ENCODE peak calls at places on chromosomes 2 and 18, in nine cellular contexts. One of them, this sample, is unnamed. For H3K36me3, the result is how much of the 10 kb centered on the place peaks cover.

GRCh38 chr2:238652771-238653157 is 195.1 kb upstream of the TWIST2 start:
- DNase-seq in WERI-Rb-1: no peak
- DNase-seq in kidney: no peak
- DNase-seq in CD8-positive, alpha-beta T cell: no peak
- DNase-seq in iPS DF 6.9: no peak
- DNase-seq in left ventricle myocardium inferior: no peak
- DNase-seq in fibroblast of lung: no peak
- DNase-seq in IMR-90: no peak
- DNase-seq in GM23338: no peak
- DNase-seq in this sample: no peak

GRCh38 chr2:140916410-140916809 is 1214.4 kb downstream of the LRP1B start:
- DNase-seq in WERI-Rb-1: no peak
- DNase-seq in kidney: no peak
- DNase-seq in CD8-positive, alpha-beta T cell: no peak
- DNase-seq in iPS DF 6.9: no peak
- DNase-seq in left ventricle myocardium inferior: no peak
- DNase-seq in fibroblast of lung: no peak
- DNase-seq in IMR-90: no peak
- DNase-seq in GM23338: no peak
- DNase-seq in this sample: no peak

GRCh38 chr2:221225752-221226151 is 346.4 kb downstream of the EPHA4 start:
- DNase-seq in WERI-Rb-1: no peak
- DNase-seq in kidney: no peak
- DNase-seq in CD8-positive, alpha-beta T cell: no peak
- DNase-seq in iPS DF 6.9: no peak
- DNase-seq in left ventricle myocardium inferior: no peak
- DNase-seq in fibroblast of lung: no peak
- DNase-seq in IMR-90: no peak
- DNase-seq in GM23338: no peak
- DNase-seq in this sample: no peak

GRCh38 chr2:69694894-69695849 is 46.8 kb upstream of the ANXA4 start:
- DNase-seq in WERI-Rb-1: no peak
- DNase-seq in kidney: no peak
- DNase-seq in CD8-positive, alpha-beta T cell: no peak
- DNase-seq in iPS DF 6.9: no peak
- DNase-seq in left ventricle myocardium inferior: no peak
- DNase-seq in fibroblast of lung: peak
- DNase-seq in IMR-90: peak
- DNase-seq in GM23338: no peak
- DNase-seq in this sample: peak

GRCh38 chr2:50492452-50492851 is 539.5 kb downstream of the NRXN1 start:
- DNase-seq in WERI-Rb-1: peak
- DNase-seq in kidney: no peak
- DNase-seq in CD8-positive, alpha-beta T cell: no peak
- DNase-seq in iPS DF 6.9: no peak
- DNase-seq in left ventricle myocardium inferior: no peak
- DNase-seq in fibroblast of lung: peak
- DNase-seq in IMR-90: peak
- DNase-seq in GM23338: peak
- DNase-seq in this sample: peak

GRCh38 chr2:113061241-113061640 is 2.2 kb downstream of the IL36RN start:
- DNase-seq in WERI-Rb-1: no peak
- DNase-seq in kidney: no peak
- DNase-seq in CD8-positive, alpha-beta T cell: no peak
- DNase-seq in iPS DF 6.9: no peak
- DNase-seq in left ventricle myocardium inferior: no peak
- DNase-seq in fibroblast of lung: no peak
- DNase-seq in IMR-90: no peak
- DNase-seq in GM23338: no peak
- DNase-seq in this sample: no peak

GRCh38 chr2:151808258-151809072 is 19.8 kb downstream of the ARL5A start:
- DNase-seq in WERI-Rb-1: no peak
- DNase-seq in kidney: no peak
- DNase-seq in CD8-positive, alpha-beta T cell: no peak
- DNase-seq in iPS DF 6.9: no peak
- DNase-seq in left ventricle myocardium inferior: no peak
- DNase-seq in fibroblast of lung: peak
- DNase-seq in IMR-90: peak
- DNase-seq in GM23338: peak
- DNase-seq in this sample: no peak

GRCh38 chr2:24491626-24492282 is 700 bp downstream of the NCOA1 start:
- DNase-seq in WERI-Rb-1: peak
- DNase-seq in kidney: peak
- DNase-seq in CD8-positive, alpha-beta T cell: peak
- DNase-seq in iPS DF 6.9: no peak
- DNase-seq in left ventricle myocardium inferior: peak
- DNase-seq in fibroblast of lung: peak
- DNase-seq in IMR-90: no peak
- DNase-seq in GM23338: peak
- DNase-seq in this sample: peak

GRCh38 chr2:10305715-10306114 is 3.0 kb downstream of the HPCAL1 start:
- DNase-seq in WERI-Rb-1: peak
- DNase-seq in kidney: no peak
- DNase-seq in CD8-positive, alpha-beta T cell: peak
- DNase-seq in iPS DF 6.9: no peak
- DNase-seq in left ventricle myocardium inferior: no peak
- DNase-seq in fibroblast of lung: no peak
- DNase-seq in IMR-90: no peak
- DNase-seq in GM23338: peak
- DNase-seq in this sample: no peak

GRCh38 chr18:5268874-5269273 is 26.7 kb downstream of the ZBTB14 start:
- DNase-seq in WERI-Rb-1: no peak
- DNase-seq in kidney: no peak
- DNase-seq in CD8-positive, alpha-beta T cell: no peak
- DNase-seq in iPS DF 6.9: no peak
- DNase-seq in left ventricle myocardium inferior: no peak
- DNase-seq in fibroblast of lung: no peak
- DNase-seq in IMR-90: no peak
- DNase-seq in GM23338: no peak
- DNase-seq in this sample: no peak

GRCh38 chr2:107374261-107374660 is 452.4 kb upstream of the RGPD4 start:
- DNase-seq in WERI-Rb-1: no peak
- DNase-seq in kidney: no peak
- DNase-seq in CD8-positive, alpha-beta T cell: no peak
- DNase-seq in iPS DF 6.9: no peak
- DNase-seq in left ventricle myocardium inferior: no peak
- DNase-seq in fibroblast of lung: no peak
- DNase-seq in IMR-90: no peak
- DNase-seq in GM23338: no peak
- DNase-seq in this sample: no peak

GRCh38 chr2:142952793-142953192 is 75.3 kb downstream of the KYNU start:
- DNase-seq in WERI-Rb-1: no peak
- DNase-seq in kidney: no peak
- DNase-seq in CD8-positive, alpha-beta T cell: no peak
- DNase-seq in iPS DF 6.9: no peak
- DNase-seq in left ventricle myocardium inferior: no peak
- DNase-seq in fibroblast of lung: no peak
- DNase-seq in IMR-90: no peak
- DNase-seq in GM23338: no peak
- DNase-seq in this sample: no peak

GRCh38 chr2:112480540-112481049 is 1.4 kb upstream of the TTL start:
- DNase-seq in WERI-Rb-1: peak
- DNase-seq in kidney: no peak
- DNase-seq in CD8-positive, alpha-beta T cell: no peak
- DNase-seq in iPS DF 6.9: no peak
- DNase-seq in left ventricle myocardium inferior: no peak
- DNase-seq in fibroblast of lung: no peak
- DNase-seq in IMR-90: no peak
- DNase-seq in GM23338: peak
- DNase-seq in this sample: peak

GRCh38 chr2:47174731-47175361 is 19.7 kb upstream of the STPG4 start:
- DNase-seq in WERI-Rb-1: no peak
- DNase-seq in kidney: no peak
- DNase-seq in CD8-positive, alpha-beta T cell: no peak
- DNase-seq in iPS DF 6.9: no peak
- DNase-seq in left ventricle myocardium inferior: no peak
- DNase-seq in fibroblast of lung: peak
- DNase-seq in IMR-90: peak
- DNase-seq in GM23338: peak
- DNase-seq in this sample: peak

GRCh38 chr18:49090901-49091300 is 140.1 kb upstream of the SMAD7 start:
- DNase-seq in WERI-Rb-1: no peak
- DNase-seq in kidney: no peak
- DNase-seq in CD8-positive, alpha-beta T cell: no peak
- DNase-seq in iPS DF 6.9: no peak
- DNase-seq in left ventricle myocardium inferior: no peak
- DNase-seq in fibroblast of lung: no peak
- DNase-seq in IMR-90: no peak
- DNase-seq in GM23338: no peak
- DNase-seq in this sample: no peak

DNA sequence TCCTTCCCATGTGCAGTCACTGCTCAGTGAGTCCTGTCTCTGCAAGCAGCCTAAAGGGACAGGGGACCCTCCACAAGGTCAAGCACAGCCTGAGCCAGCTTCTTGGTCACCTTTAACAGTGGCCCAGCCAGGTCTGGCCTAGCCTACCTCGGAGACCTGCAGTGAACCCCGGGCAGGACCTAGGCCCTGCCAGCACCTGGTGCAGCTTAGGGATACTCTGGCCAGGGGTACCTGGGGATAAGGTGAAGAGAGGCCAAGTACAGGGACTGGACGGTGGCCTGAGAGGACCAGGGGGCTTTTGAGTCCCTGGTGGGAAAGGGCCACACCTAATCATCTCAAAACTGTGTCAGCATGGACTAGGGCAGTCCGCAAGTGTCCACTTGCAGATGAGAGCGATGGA is 67.8 kb downstream of the EMX1 start:
- DNase-seq in WERI-Rb-1: no peak
- DNase-seq in kidney: peak
- DNase-seq in CD8-positive, alpha-beta T cell: no peak
- DNase-seq in iPS DF 6.9: no peak
- DNase-seq in left ventricle myocardium inferior: no peak
- DNase-seq in fibroblast of lung: no peak
- DNase-seq in IMR-90: no peak
- DNase-seq in GM23338: no peak
- DNase-seq in this sample: no peak
- H3K27ac ChIP-seq in WERI-Rb-1: no peak
- H3K27ac ChIP-seq in kidney: peak
- H3K27ac ChIP-seq in CD8-positive, alpha-beta T cell: no peak
- H3K27ac ChIP-seq in iPS DF 6.9: no peak
- H3K27ac ChIP-seq in left ventricle myocardium inferior: peak
- H3K27ac ChIP-seq in fibroblast of lung: no peak
- H3K27ac ChIP-seq in IMR-90: no peak
- H3K27ac ChIP-seq in GM23338: no peak
- H3K27ac ChIP-seq in this sample: no peak

GRCh38 chr2:74385396-74385795 is 5.3 kb upstream of the DCTN1 start:
- DNase-seq in WERI-Rb-1: no peak
- DNase-seq in kidney: no peak
- DNase-seq in CD8-positive, alpha-beta T cell: no peak
- DNase-seq in iPS DF 6.9: no peak
- DNase-seq in left ventricle myocardium inferior: no peak
- DNase-seq in fibroblast of lung: no peak
- DNase-seq in IMR-90: no peak
- DNase-seq in GM23338: peak
- DNase-seq in this sample: no peak

GRCh38 chr2:74379851-74380789 is at the start of gene DCTN1:
- DNase-seq in WERI-Rb-1: peak
- DNase-seq in kidney: peak
- DNase-seq in CD8-positive, alpha-beta T cell: no peak
- DNase-seq in iPS DF 6.9: no peak
- DNase-seq in left ventricle myocardium inferior: peak
- DNase-seq in fibroblast of lung: peak
- DNase-seq in IMR-90: peak
- DNase-seq in GM23338: peak
- DNase-seq in this sample: peak

GRCh38 chr2:74384051-74384450 is 3.9 kb upstream of the DCTN1 start:
- DNase-seq in WERI-Rb-1: no peak
- DNase-seq in kidney: no peak
- DNase-seq in CD8-positive, alpha-beta T cell: no peak
- DNase-seq in iPS DF 6.9: no peak
- DNase-seq in left ventricle myocardium inferior: no peak
- DNase-seq in fibroblast of lung: no peak
- DNase-seq in IMR-90: peak
- DNase-seq in GM23338: no peak
- DNase-seq in this sample: no peak

GRCh38 chr2:74381751-74382150 is 1.6 kb upstream of the DCTN1 start:
- DNase-seq in WERI-Rb-1: no peak
- DNase-seq in kidney: no peak
- DNase-seq in CD8-positive, alpha-beta T cell: no peak
- DNase-seq in iPS DF 6.9: no peak
- DNase-seq in left ventricle myocardium inferior: no peak
- DNase-seq in fibroblast of lung: no peak
- DNase-seq in IMR-90: no peak
- DNase-seq in GM23338: no peak
- DNase-seq in this sample: no peak

DNA sequence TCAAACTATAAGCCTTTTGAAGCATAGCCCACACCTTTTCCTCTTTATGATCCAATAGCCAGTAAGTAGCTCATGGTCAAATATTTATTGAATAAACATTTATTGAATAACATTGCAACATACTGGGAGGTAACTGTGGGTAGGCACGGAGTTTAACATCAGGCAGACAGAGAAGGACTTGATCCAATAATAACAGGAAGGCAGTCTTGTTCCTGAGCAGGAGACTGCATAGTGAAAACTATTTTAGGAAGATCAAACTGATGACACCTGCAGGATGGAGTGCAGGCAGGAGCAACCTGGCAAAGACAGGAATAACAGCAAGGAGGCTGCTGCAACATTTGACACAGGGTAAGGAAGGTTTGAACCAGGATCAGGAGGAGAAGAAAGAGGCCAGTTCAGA is 3.1 kb upstream of the DCTN1 start:
- DNase-seq in WERI-Rb-1: no peak
- DNase-seq in kidney: no peak
- DNase-seq in CD8-positive, alpha-beta T cell: no peak
- DNase-seq in iPS DF 6.9: no peak
- DNase-seq in left ventricle myocardium inferior: no peak
- DNase-seq in fibroblast of lung: peak
- DNase-seq in IMR-90: peak
- DNase-seq in GM23338: no peak
- DNase-seq in this sample: no peak
- H3K36me3 ChIP-seq in WERI-Rb-1: under half
- H3K36me3 ChIP-seq in kidney: under half
- H3K36me3 ChIP-seq in CD8-positive, alpha-beta T cell: under half
- H3K36me3 ChIP-seq in iPS DF 6.9: under half
- H3K36me3 ChIP-seq in left ventricle myocardium inferior: under half
- H3K36me3 ChIP-seq in fibroblast of lung: under half
- H3K36me3 ChIP-seq in IMR-90: under half
- H3K36me3 ChIP-seq in GM23338: under half
- H3K36me3 ChIP-seq in this sample: under half

GRCh38 chr2:64403426-64403825 is 50.5 kb upstream of the LGALSL start:
- DNase-seq in WERI-Rb-1: no peak
- DNase-seq in kidney: no peak
- DNase-seq in CD8-positive, alpha-beta T cell: no peak
- DNase-seq in iPS DF 6.9: no peak
- DNase-seq in left ventricle myocardium inferior: no peak
- DNase-seq in fibroblast of lung: no peak
- DNase-seq in IMR-90: no peak
- DNase-seq in GM23338: no peak
- DNase-seq in this sample: no peak
- H3K27ac ChIP-seq in WERI-Rb-1: no peak
- H3K27ac ChIP-seq in kidney: peak
- H3K27ac ChIP-seq in CD8-positive, alpha-beta T cell: no peak
- H3K27ac ChIP-seq in iPS DF 6.9: peak
- H3K27ac ChIP-seq in left ventricle myocardium inferior: peak
- H3K27ac ChIP-seq in fibroblast of lung: no peak
- H3K27ac ChIP-seq in IMR-90: no peak
- H3K27ac ChIP-seq in GM23338: peak
- H3K27ac ChIP-seq in this sample: peak

GRCh38 chr2:127747621-127748020 is 46.3 kb downstream of the SFT2D3 start:
- DNase-seq in WERI-Rb-1: no peak
- DNase-seq in kidney: no peak
- DNase-seq in CD8-positive, alpha-beta T cell: no peak
- DNase-seq in iPS DF 6.9: no peak
- DNase-seq in left ventricle myocardium inferior: no peak
- DNase-seq in fibroblast of lung: no peak
- DNase-seq in IMR-90: no peak
- DNase-seq in GM23338: no peak
- DNase-seq in this sample: no peak

GRCh38 chr2:127753374-127753773 is 52.1 kb downstream of the SFT2D3 start:
- DNase-seq in WERI-Rb-1: no peak
- DNase-seq in kidney: no peak
- DNase-seq in CD8-positive, alpha-beta T cell: no peak
- DNase-seq in iPS DF 6.9: no peak
- DNase-seq in left ventricle myocardium inferior: no peak
- DNase-seq in fibroblast of lung: no peak
- DNase-seq in IMR-90: no peak
- DNase-seq in GM23338: no peak
- DNase-seq in this sample: no peak
- H3K36me3 ChIP-seq in WERI-Rb-1: under half
- H3K36me3 ChIP-seq in kidney: under half
- H3K36me3 ChIP-seq in CD8-positive, alpha-beta T cell: under half
- H3K36me3 ChIP-seq in iPS DF 6.9: under half
- H3K36me3 ChIP-seq in left ventricle myocardium inferior: under half
- H3K36me3 ChIP-seq in fibroblast of lung: under half
- H3K36me3 ChIP-seq in IMR-90: under half
- H3K36me3 ChIP-seq in GM23338: under half
- H3K36me3 ChIP-seq in this sample: under half